ENCODE peak calls at places on chromosomes 13 and 19, in nine cellular contexts. M is adrenal gland; Q is activated naive CD8-positive, alpha-beta T cell treated with anti-CD3 and anti-CD28 coated beads for 36 hours; G is astrocyte of the hippocampus; R is HL-60; K is CD8-positive, alpha-beta memory T cell; D is transverse colon; I is HEK293T; H is NCI-H1436 treated with DMSO at 0.1 percent for 48 hours. S is an unnamed sample.

GRCh38 chr19:52734340-52734892 is 428 bp downstream of the ZNF611 start:
- DNase-seq in K (no peak), R (no peak), H (no peak), D (peak), I (peak), M (peak), Q (peak), G (peak), S (no peak)

GRCh38 chr13:102401305-102401704 is 543 bp downstream of the FGF14 start:
- DNase-seq in H (no peak), Q (no peak), K (peak), G (peak), I (no peak), R (no peak), M (no peak), D (no peak), S (no peak)

GRCh38 chr19:46717034-46717715 is at the start of gene PRKD2:
- DNase-seq in G (peak), D (peak), K (peak), M (peak), H (no peak), Q (peak), I (peak), R (peak), S (peak)

GRCh38 chr19:42496551-42497133 is 31.6 kb downstream of the CEACAM1 start:
- DNase-seq in G (no peak), M (no peak), Q (no peak), D (no peak), R (no peak), I (no peak), K (no peak), H (no peak), S (no peak)

GRCh38 chr13:23288564-23288963 is 107.8 kb downstream of the SGCG start:
- DNase-seq in M (no peak), H (no peak), R (no peak), G (no peak), I (no peak), D (no peak), K (no peak), Q (no peak), S (no peak)

GRCh38 chr13:94154362-94154761 is 325.1 kb downstream of the DCT start:
- DNase-seq in I (no peak), R (no peak), D (no peak), Q (no peak), H (no peak), M (peak), G (peak), K (no peak), S (no peak)

GRCh38 chr13:24995225-24995804 is 100.6 kb upstream of the PABPC3 start:
- DNase-seq in H (peak), R (peak), I (peak), M (peak), Q (peak), D (peak), K (peak), G (peak), S (no peak)

GRCh38 chr19:58020129-58020528 is 13.7 kb upstream of the ZSCAN1 start:
- DNase-seq in D (no peak), R (no peak), Q (no peak), G (no peak), K (no peak), H (no peak), I (no peak), M (no peak), S (no peak)

GRCh38 chr19:33376423-33376822 is 2.9 kb downstream of the CEBPG start:
- DNase-seq in Q (no peak), M (no peak), I (no peak), H (no peak), G (peak), R (no peak), D (peak), K (no peak), S (peak)

GRCh38 chr13:98423417-98423816 is 153.5 kb downstream of the STK24 start:
- DNase-seq in D (no peak), G (no peak), R (no peak), H (no peak), Q (no peak), I (no peak), M (no peak), K (no peak), S (no peak)

GRCh38 chr13:45206340-45206739 is 5.5 kb upstream of the KCTD4 start:
- DNase-seq in I (no peak), D (no peak), M (no peak), H (no peak), K (no peak), Q (peak), G (peak), R (no peak), S (no peak)

GRCh38 chr19:32748497-32748896 is 28.9 kb downstream of the TDRD12 start:
- DNase-seq in M (no peak), K (no peak), I (no peak), R (peak), D (no peak), G (no peak), H (no peak), Q (no peak), S (no peak)

GRCh38 chr19:22784051-22784450 is at the start of gene ZNF99:
- DNase-seq in D (no peak), K (no peak), I (no peak), R (no peak), M (peak), G (peak), Q (no peak), H (no peak), S (peak)

GRCh38 chr19:10189631-10190425 is 4.9 kb downstream of the DNMT1 start:
- DNase-seq in G (no peak), I (no peak), Q (peak), H (no peak), M (no peak), K (no peak), R (peak), D (no peak), S (no peak)

GRCh38 chr13:113411216-113412023 is 41.9 kb downstream of the ADPRHL1 start:
- DNase-seq in D (peak), I (no peak), H (no peak), R (no peak), M (no peak), Q (no peak), K (no peak), G (peak), S (peak)

GRCh38 chr13:111328803-111329410 is 8.5 kb downstream of the TEX29 start:
- DNase-seq in Q (no peak), R (no peak), D (no peak), M (no peak), H (no peak), G (no peak), K (no peak), I (no peak), S (no peak)